ENCODE peak calls at places on chromosome 14, in six cellular contexts. T is H9; A is aorta; E is astrocyte; D is neural progenitor cell; V is CD8-positive, alpha-beta T cell. N is an unnamed sample.

GRCh38 chr14:89900822-89901221 is 53.7 kb downstream of the EFCAB11 start:
- DNase-seq in E (no peak), V (no peak), D (no peak), T (no peak), A (no peak), N (no peak)

GRCh38 chr14:96479435-96480146 is 22.6 kb upstream of the PAPOLA start:
- DNase-seq in E (no peak), T (no peak), V (no peak), A (no peak), D (no peak), N (no peak)

GRCh38 chr14:37946819-37947218 is 260.9 kb upstream of the SSTR1 start:
- DNase-seq in E (no peak), A (no peak), T (no peak), V (no peak), D (no peak), N (no peak)

GRCh38 chr14:72666610-72667009 is 227.3 kb downstream of the DPF3 start:
- DNase-seq in T (no peak), V (no peak), A (no peak), D (no peak), E (peak; percentile 86), N (no peak)

GRCh38 chr14:30541318-30541717 is 17.6 kb upstream of the G2E3 start:
- DNase-seq in T (no peak), A (no peak), E (no peak), D (no peak), V (no peak), N (no peak)

GRCh38 chr14:71758198-71758955 is 173.9 kb upstream of the RGS6 start:
- DNase-seq in A (no peak), V (no peak), T (no peak), D (no peak), E (no peak), N (no peak)

GRCh38 chr14:84937449-84937848 is 592.5 kb upstream of the FLRT2 start:
- DNase-seq in E (no peak), T (no peak), D (no peak), A (no peak), V (no peak), N (no peak)

GRCh38 chr14:104138098-104138890 is at the start of gene KIF26A:
- DNase-seq in D (peak; percentile 90), A (peak; percentile 77), E (no peak), T (peak; percentile 79), V (peak; percentile 15), N (peak; percentile 57)

GRCh38 chr14:97412933-97413574 is 615.9 kb downstream of the VRK1 start:
- DNase-seq in T (no peak), D (peak; percentile 38), A (no peak), E (no peak), V (no peak), N (no peak)

GRCh38 chr14:100155881-100156645 is 3.4 kb downstream of the DEGS2 start:
- DNase-seq in D (no peak), V (no peak), T (no peak), A (no peak), E (no peak), N (no peak)

GRCh38 chr14:63470877-63471565 is 72.2 kb downstream of the PPP2R5E start:
- DNase-seq in A (no peak), D (no peak), V (no peak), T (no peak), E (peak; percentile 81), N (no peak)

GRCh38 chr14:100982764-100983163 is 79.2 kb upstream of the RTL1 start:
- DNase-seq in T (no peak), A (no peak), E (peak; percentile 47), V (no peak), D (no peak), N (no peak)

GRCh38 chr14:85142982-85143381 is 387.0 kb upstream of the FLRT2 start:
- DNase-seq in D (no peak), T (no peak), V (no peak), A (no peak), E (no peak), N (no peak)

GRCh38 chr14:50397461-50398196 is 948 bp upstream of the CDKL1 start:
- DNase-seq in A (no peak), T (no peak), V (no peak), D (peak; percentile 2), E (no peak), N (peak; percentile 61)

GRCh38 chr14:30949651-30950050 is 75.3 kb downstream of the COCH start:
- DNase-seq in E (no peak), V (no peak), T (no peak), A (no peak), D (no peak), N (no peak)

GRCh38 chr14:71588576-71589215 is 343.5 kb upstream of the RGS6 start:
- DNase-seq in V (no peak), D (no peak), E (no peak), A (no peak), T (no peak), N (no peak)

GRCh38 chr14:89425931-89426330 is 8.9 kb upstream of the FOXN3 start:
- DNase-seq in A (no peak), T (no peak), E (peak; percentile 99), D (no peak), V (no peak), N (no peak)

GRCh38 chr14:61571931-61572330 is 123.4 kb upstream of the HIF1A start:
- DNase-seq in A (no peak), T (no peak), D (no peak), V (no peak), E (no peak), N (no peak)

GRCh38 chr14:28294834-28295440 is 471.6 kb upstream of the FOXG1 start:
- DNase-seq in E (peak; percentile 61), D (peak; percentile 54), V (no peak), T (no peak), A (no peak), N (no peak)

GRCh38 chr14:54652188-54652889 is 85.4 kb downstream of the SAMD4A start:
- DNase-seq in T (peak; percentile 87), V (no peak), E (peak; percentile 100), D (peak; percentile 65), A (peak; percentile 93), N (peak; percentile 89)

GRCh38 chr14:103872492-103873113 is 25.2 kb upstream of the PPP1R13B start:
- DNase-seq in D (peak; percentile 40), V (peak; percentile 14), A (no peak), E (no peak), T (no peak), N (no peak)

GRCh38 chr14:90318016-90318415 is 13.7 kb downstream of the NRDE2 start:
- DNase-seq in E (no peak), V (no peak), D (no peak), T (no peak), A (no peak), N (no peak)

GRCh38 chr14:54651018-54651351 is 84.1 kb downstream of the SAMD4A start:
- DNase-seq in V (no peak), T (no peak), E (no peak), D (no peak), A (no peak), N (no peak)

GRCh38 chr14:27409936-27410335 is 812.1 kb upstream of the NOVA1 start:
- DNase-seq in T (no peak), V (no peak), D (no peak), A (no peak), E (peak; percentile 26), N (no peak)

GRCh38 chr14:94581127-94581999 is at the start of gene SERPINA5:
- DNase-seq in D (peak; percentile 50), V (no peak), T (peak; percentile 76), A (peak; percentile 84), E (no peak), N (peak; percentile 84)

GRCh38 chr14:50871914-50872732 is at the start of gene ABHD12B:
- DNase-seq in E (no peak), D (peak; percentile 56), T (no peak), A (no peak), V (no peak), N (peak; percentile 21)

GRCh38 chr14:96586921-96587822 is 85.0 kb downstream of the PAPOLA start:
- DNase-seq in E (no peak), A (no peak), D (no peak), V (peak; percentile 1), T (peak; percentile 18), N (no peak)

GRCh38 chr14:96905825-96906224 is 108.6 kb downstream of the VRK1 start:
- DNase-seq in A (no peak), T (no peak), V (no peak), E (no peak), D (no peak), N (peak; percentile 58)

GRCh38 chr14:95701846-95702221 is 12.1 kb downstream of the TCL1A start:
- DNase-seq in D (no peak), T (no peak), A (no peak), E (peak; percentile 0), V (no peak), N (no peak)

GRCh38 chr14:102085503-102085902 is 1.3 kb downstream of the HSP90AA1 start:
- DNase-seq in A (no peak), T (no peak), D (no peak), V (no peak), E (no peak), N (no peak)
- H3K27ac ChIP-seq in A (no peak overlapping the region), T (no peak overlapping the region), D (no peak overlapping the region), V (peak overlapping the region; percentile 96), E (no peak overlapping the region), N (peak overlapping the region; percentile 97)

DNA sequence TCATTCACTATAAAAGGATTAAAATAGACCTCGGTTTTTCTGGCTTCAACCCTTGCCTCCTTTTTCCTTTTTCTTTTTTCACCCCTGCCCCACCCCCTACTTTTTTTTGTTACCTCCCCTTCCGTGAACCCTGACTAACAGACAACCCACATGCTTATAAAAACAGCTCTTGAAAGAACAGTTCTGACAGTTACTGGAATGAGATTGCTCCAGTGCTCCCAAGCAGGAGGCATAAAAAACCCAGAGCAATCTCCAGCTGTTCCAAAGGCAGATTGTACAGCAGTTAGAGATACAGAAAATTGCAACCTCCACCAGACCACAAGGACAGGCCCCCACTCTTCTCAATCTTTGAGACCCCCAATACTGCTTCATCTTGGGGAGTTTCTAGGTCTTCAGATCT is 29.9 kb upstream of the TMEM260 start:
- DNase-seq in T (no peak), A (no peak), V (no peak), D (no peak), E (no peak), N (no peak)
- H3K27ac ChIP-seq in T (no peak overlapping the region), A (no peak overlapping the region), V (no peak overlapping the region), D (no peak overlapping the region), E (no peak overlapping the region), N (no peak overlapping the region)

GRCh38 chr14:58736606-58737005 is 98.8 kb downstream of the DACT1 start:
- DNase-seq in A (no peak), E (peak; percentile 63), V (no peak), T (no peak), D (no peak), N (no peak)

GRCh38 chr14:58738876-58739275 is 101.1 kb downstream of the DACT1 start:
- DNase-seq in A (no peak), T (no peak), V (no peak), D (no peak), E (no peak), N (no peak)

GRCh38 chr14:58737511-58737910 is 99.7 kb downstream of the DACT1 start:
- DNase-seq in T (no peak), V (no peak), A (no peak), E (no peak), D (no peak), N (no peak)

GRCh38 chr14:58739674-58740073 is 101.9 kb downstream of the DACT1 start:
- DNase-seq in T (no peak), D (no peak), V (no peak), E (no peak), A (no peak), N (no peak)

GRCh38 chr14:58738189-58738836 is 100.6 kb downstream of the DACT1 start:
- DNase-seq in E (peak; percentile 94), V (no peak), T (no peak), D (no peak), A (no peak), N (no peak)
- H3K27ac ChIP-seq in E (peak overlapping the region; percentile 79), V (no peak overlapping the region), T (no peak overlapping the region), D (no peak overlapping the region), A (no peak overlapping the region), N (no peak overlapping the region)

GRCh38 chr14:68247281-68247680 is 427.7 kb downstream of the RAD51B start:
- DNase-seq in D (no peak), T (no peak), A (no peak), E (no peak), V (no peak), N (no peak)
- H3K27ac ChIP-seq in D (no peak overlapping the region), T (no peak overlapping the region), A (peak overlapping the region; percentile 95), E (no peak overlapping the region), V (no peak overlapping the region), N (peak overlapping the region; percentile 89)

N was measured in psoas muscle.